ENCODE peak calls at places on chromosomes 5 and 9, in ten cellular contexts. U is neuronal stem cell; E is RKO; J is fibroblast of mammary gland; Q is effector memory CD8-positive, alpha-beta T cell; B is CD4-positive, alpha-beta T cell; R is nephron progenitor cell; T is H4; L is adrenal gland; I is NT2/D1. A is an unnamed sample.
A peak's percentile ranks its signal among the peaks of the same experiment; 100 is the strongest.

GRCh38 chr9:6563036-6563435 is 82.5 kb downstream of the GLDC start:
- DNase-seq in U (no peak), E (no peak), J (no peak), Q (no peak), B (no peak), R (no peak), T (no peak), L (no peak), I (no peak), A (no peak)

GRCh38 chr9:81456431-81456970 is 232.8 kb downstream of the TLE1 start:
- DNase-seq in U (no peak), E (no peak), J (peak; percentile 24), Q (no peak), B (no peak), R (no peak), T (peak; percentile 39), L (no peak), I (no peak), A (no peak)

GRCh38 chr5:134550271-134551214 is 25.1 kb downstream of the JADE2 start:
- DNase-seq in U (no peak), E (no peak), J (no peak), Q (no peak), B (no peak), R (no peak), T (no peak), L (no peak), I (no peak), A (no peak)

GRCh38 chr9:127506814-127507750 is 55.8 kb downstream of the LRSAM1 start:
- DNase-seq in U (no peak), E (no peak), J (peak; percentile 73), Q (no peak), B (no peak), R (no peak), T (no peak), L (no peak), I (no peak), A (no peak)

GRCh38 chr5:19175776-19176570 is 812.0 kb downstream of the CDH18 start:
- DNase-seq in U (no peak), E (no peak), J (no peak), Q (no peak), B (no peak), R (no peak), T (no peak), L (no peak), I (no peak), A (peak; percentile 60)

GRCh38 chr9:89411759-89412158 is 86.2 kb downstream of the SEMA4D start:
- DNase-seq in U (no peak), E (no peak), J (no peak), Q (no peak), B (no peak), R (no peak), T (no peak), L (no peak), I (no peak), A (no peak)

GRCh38 chr9:133354766-133355165 is 1.5 kb downstream of the SURF1 start:
- DNase-seq in U (no peak), E (no peak), J (no peak), Q (no peak), B (no peak), R (no peak), T (no peak), L (no peak), I (no peak), A (no peak)

GRCh38 chr5:28397502-28397941 is 1359.1 kb upstream of the CDH9 start:
- DNase-seq in U (no peak), E (no peak), J (no peak), Q (no peak), B (no peak), R (no peak), T (peak; percentile 50), L (no peak), I (no peak), A (no peak)

GRCh38 chr5:149063017-149063687 is at the start of gene SH3TC2:
- DNase-seq in U (peak; percentile 51), E (no peak), J (no peak), Q (no peak), B (no peak), R (peak; percentile 41), T (peak; percentile 55), L (no peak), I (peak; percentile 78), A (no peak)

GRCh38 chr9:136247947-136248637 is 2.5 kb upstream of the QSOX2 start:
- DNase-seq in U (no peak), E (no peak), J (no peak), Q (no peak), B (no peak), R (no peak), T (no peak), L (no peak), I (no peak), A (no peak)

GRCh38 chr9:70639853-70640814 is 225.7 kb upstream of the KLF9 start:
- DNase-seq in U (peak; percentile 64), E (peak; percentile 56), J (peak; percentile 74), Q (no peak), B (no peak), R (no peak), T (peak; percentile 49), L (no peak), I (peak; percentile 54), A (peak; percentile 54)

GRCh38 chr5:134143431-134143830 is 28.9 kb downstream of the TCF7 start:
- DNase-seq in U (no peak), E (no peak), J (no peak), Q (peak; percentile 1), B (no peak), R (no peak), T (no peak), L (no peak), I (no peak), A (no peak)

GRCh38 chr5:126044111-126044668 is 379.0 kb upstream of the GRAMD2B start:
- DNase-seq in U (peak; percentile 15), E (no peak), J (no peak), Q (no peak), B (no peak), R (no peak), T (peak; percentile 80), L (no peak), I (no peak), A (peak; percentile 90)

GRCh38 chr9:98317134-98317857 is 61.8 kb upstream of the TBC1D2 start:
- DNase-seq in U (no peak), E (peak; percentile 55), J (peak; percentile 95), Q (no peak), B (no peak), R (no peak), T (no peak), L (no peak), I (no peak), A (no peak)